ENCODE peak calls at places on chromosomes 3 and 15, in four cellular contexts. A, M, O and L are unnamed samples.

GRCh38 chr15:48005921-48006541 is 114.8 kb upstream of the SLC24A5 start:
- DNase-seq in M (no peak), A (no peak), O (peak; percentile 15), L (no peak)

GRCh38 chr3:121295966-121296365 is 249.8 kb downstream of the POLQ start:
- DNase-seq in O (no peak), A (no peak), M (no peak), L (no peak)

GRCh38 chr3:61562810-61563613 is 1.6 kb downstream of the PTPRG start:
- DNase-seq in M (no peak), O (peak; percentile 40), A (no peak), L (no peak)

GRCh38 chr3:18401298-18401961 is 23.7 kb downstream of the SATB1 start:
- DNase-seq in M (no peak), A (no peak), O (no peak), L (no peak)

GRCh38 chr3:63724987-63725386 is 72.5 kb downstream of the SNTN start:
- DNase-seq in M (no peak), A (no peak), O (peak; percentile 54), L (no peak)

GRCh38 chr15:47750740-47751262 is 33.5 kb downstream of the SEMA6D start:
- DNase-seq in A (no peak), M (no peak), O (no peak), L (no peak)

GRCh38 chr3:38646630-38647029 is 2.9 kb downstream of the SCN5A start:
- DNase-seq in O (no peak), A (no peak), M (peak; percentile 31), L (no peak)

GRCh38 chr3:61954097-61954528 is 392.7 kb downstream of the PTPRG start:
- DNase-seq in A (no peak), M (no peak), O (no peak), L (no peak)

GRCh38 chr3:89234620-89235019 is 127.2 kb downstream of the EPHA3 start:
- DNase-seq in M (no peak), A (no peak), O (no peak), L (no peak)

GRCh38 chr3:42868841-42869240 is 6.8 kb downstream of the CYP8B1 start:
- DNase-seq in M (no peak), O (no peak), A (no peak), L (no peak)

GRCh38 chr15:85480923-85481322 is 100.5 kb downstream of the AKAP13 start:
- DNase-seq in M (no peak), A (no peak), O (no peak), L (no peak)

GRCh38 chr15:60275624-60276023 is 122.2 kb downstream of the ANXA2 start:
- DNase-seq in A (no peak), O (no peak), M (no peak), L (no peak)

GRCh38 chr15:81049835-81050234 is 49.1 kb downstream of the TLNRD1 start:
- DNase-seq in O (no peak), M (no peak), A (no peak), L (no peak)

GRCh38 chr15:43519207-43519606 is 1.8 kb downstream of the MAP1A start:
- DNase-seq in O (no peak), A (no peak), M (no peak), L (no peak)

GRCh38 chr3:134294302-134294925 is 43.8 kb upstream of the RYK start:
- DNase-seq in M (no peak), O (no peak), A (no peak), L (no peak)

GRCh38 chr3:135739755-135740154 is 225.8 kb upstream of the PPP2R3A start:
- DNase-seq in O (no peak), A (no peak), M (no peak), L (no peak)

GRCh38 chr3:187678869-187679268 is 8.7 kb upstream of the SST start:
- DNase-seq in A (peak; percentile 17), M (no peak), O (peak; percentile 28), L (no peak)

GRCh38 chr3:29764059-29764458 is 483.2 kb downstream of the RBMS3 start:
- DNase-seq in M (no peak), O (no peak), A (no peak), L (no peak)

GRCh38 chr15:69604050-69604378 is 151.4 kb downstream of the RPLP1 start:
- DNase-seq in M (no peak), O (peak; percentile 70), A (peak; percentile 77), L (no peak)

GRCh38 chr15:70826634-70827033 is 27.3 kb downstream of the LARP6 start:
- DNase-seq in O (peak; percentile 29), M (no peak), A (no peak), L (no peak)

GRCh38 chr3:48851407-48851806 is 3.7 kb upstream of the PRKAR2A start:
- DNase-seq in A (no peak), M (peak; percentile 6), O (peak; percentile 26), L (no peak)

GRCh38 chr3:10223676-10224639 is 24.3 kb upstream of the TATDN2 start:
- DNase-seq in M (peak; percentile 87), O (no peak), A (no peak), L (no peak)

GRCh38 chr15:80667895-80668430 is 27.1 kb upstream of the ABHD17C start:
- DNase-seq in O (no peak), M (no peak), A (no peak), L (no peak)

GRCh38 chr3:172678068-172678467 is 32.8 kb downstream of the NCEH1 start:
- DNase-seq in M (no peak), A (no peak), O (no peak), L (no peak)

GRCh38 chr15:61794276-61794675 is 266.0 kb downstream of the VPS13C start:
- DNase-seq in O (no peak), A (no peak), M (no peak), L (no peak)

GRCh38 chr3:56860948-56861347 is 59.2 kb upstream of the ARHGEF3 start:
- DNase-seq in M (no peak), O (no peak), A (no peak), L (no peak)

GRCh38 chr3:53633197-53633787 is 138.9 kb downstream of the CACNA1D start:
- DNase-seq in M (no peak), O (no peak), A (no peak), L (no peak)
- H3K27ac ChIP-seq in M (no peak overlapping the region), O (no peak overlapping the region), A (no peak overlapping the region), L (no peak overlapping the region)

GRCh38 chr3:125916376-125916978 is 52.5 kb upstream of the ROPN1B start:
- DNase-seq in A (peak; percentile 98), O (no peak), M (peak; percentile 99), L (peak; percentile 99)
- TF ChIP-seq POLR2A in A (peak; percentile 34), O (no peak), M (no peak), L (no peak)

DNA sequence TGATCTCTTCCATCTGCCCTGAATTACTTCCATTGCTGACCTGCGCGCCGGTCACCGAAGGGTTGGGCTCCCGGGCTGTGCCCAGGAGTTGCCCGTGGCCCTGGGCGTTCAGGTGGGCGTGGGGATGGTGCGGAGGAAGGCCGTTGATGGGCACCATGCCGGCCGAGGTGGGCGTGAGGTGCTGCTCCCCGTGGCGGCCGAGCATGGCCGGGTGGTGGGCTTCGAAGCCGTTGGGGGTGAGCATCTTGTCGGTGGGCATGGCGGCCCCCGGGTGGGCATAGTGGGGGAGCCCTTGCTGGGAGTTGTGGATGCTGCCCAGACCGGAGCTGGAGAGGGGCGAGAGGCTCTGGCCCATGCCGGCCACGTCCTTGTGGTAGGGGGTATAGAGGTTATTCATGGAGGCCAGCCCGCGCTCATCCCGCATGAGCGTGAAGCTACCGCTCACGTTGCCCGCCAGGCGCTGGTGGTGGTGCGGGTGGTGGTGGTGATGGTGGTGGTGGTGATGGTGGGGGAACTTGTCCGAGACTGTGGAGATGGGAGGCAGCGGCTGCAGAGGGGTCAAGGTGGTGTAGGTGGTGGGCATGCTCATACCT is 1.0 kb downstream of the ONECUT1 start:
- DNase-seq in O (no peak), A (no peak), M (no peak), L (no peak)
- H3K27ac ChIP-seq in O (peak overlapping the region; percentile 22), A (no peak overlapping the region), M (no peak overlapping the region), L (no peak overlapping the region)

GRCh38 chr3:132593241-132593949 is 3.7 kb upstream of the ACKR4 start:
- DNase-seq in M (no peak), A (no peak), O (no peak), L (no peak)

GRCh38 chr3:132592211-132592610 is 4.9 kb upstream of the ACKR4 start:
- DNase-seq in O (no peak), M (no peak), A (no peak), L (no peak)

GRCh38 chr3:132596326-132596725 is 744 bp upstream of the ACKR4 start:
- DNase-seq in M (no peak), O (no peak), A (no peak), L (no peak)

GRCh38 chr3:132595036-132595435 is 2.0 kb upstream of the ACKR4 start:
- DNase-seq in M (no peak), A (no peak), O (no peak), L (no peak)

GRCh38 chr3:132593950-132594328 is 3.1 kb upstream of the ACKR4 start:
- DNase-seq in M (no peak), O (no peak), A (no peak), L (no peak)
- TF ChIP-seq POLR2A in M (no peak), O (no peak), A (no peak), L (no peak)

DNA sequence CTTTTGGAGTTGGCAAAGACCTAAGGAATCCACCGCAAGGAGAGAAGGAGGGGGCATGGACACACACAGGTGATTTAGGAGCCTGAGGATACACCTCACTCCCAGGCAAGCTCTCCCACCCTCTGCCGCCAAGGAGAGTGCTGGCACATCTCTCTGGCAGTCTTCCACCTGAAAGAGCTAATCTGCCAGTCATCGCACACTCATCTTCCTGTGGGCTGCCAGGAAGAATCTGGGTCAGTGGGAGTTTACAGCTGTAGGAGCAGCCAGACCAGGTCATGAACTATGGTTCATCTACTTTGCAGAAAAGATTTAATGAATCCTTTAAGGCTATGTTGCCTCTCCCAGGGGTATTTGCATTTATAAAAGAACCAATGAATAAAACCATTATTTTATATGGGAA is 170.6 kb upstream of the TSC22D2 start:
- DNase-seq in O (no peak), M (no peak), A (peak; percentile 68), L (no peak)
- H3K27ac ChIP-seq in O (no peak overlapping the region), M (no peak overlapping the region), A (peak overlapping the region; percentile 84), L (peak overlapping the region; percentile 77)

GRCh38 chr15:74799255-74799842 is 13.3 kb upstream of the LMAN1L start:
- DNase-seq in M (peak; percentile 87), A (no peak), O (no peak), L (no peak)

GRCh38 chr15:74800559-74801094 is 12.0 kb upstream of the LMAN1L start:
- DNase-seq in O (no peak), A (no peak), M (peak; percentile 87), L (no peak)

GRCh38 chr15:74799843-74800558 is 12.6 kb upstream of the LMAN1L start:
- DNase-seq in M (peak; percentile 97), A (peak; percentile 69), O (peak; percentile 78), L (no peak)

GRCh38 chr15:74795961-74796625 is 14.2 kb downstream of the CSK start:
- DNase-seq in M (no peak), A (no peak), O (no peak), L (no peak)

GRCh38 chr15:74798388-74799254 is 14.0 kb upstream of the LMAN1L start:
- DNase-seq in O (peak; percentile 91), M (peak; percentile 89), A (peak; percentile 83), L (no peak)
- TF ChIP-seq POLR2A in O (no peak), M (no peak), A (no peak), L (no peak)

GRCh38 chr3:123960791-123961507 is at the start of gene CCDC14:
- DNase-seq in O (peak; percentile 90), A (peak; percentile 87), M (peak; percentile 94), L (peak; percentile 54)
- H3K27ac ChIP-seq in O (peak within 1 kb of the TSS; percentile 52), A (peak within 1 kb of the TSS; percentile 84), M (peak within 1 kb of the TSS; percentile 77), L (peak within 1 kb of the TSS; percentile 90)